ENCODE peak calls at places on chromosomes 6 and 20, in four cellular contexts. One of them, this sample, is unnamed.

GRCh38 chr6:70241991-70242420 is 60.9 kb downstream of the COL9A1 start:
- DNase-seq in HepG2: peak
- DNase-seq in SK-N-SH: no peak
- DNase-seq in K562: peak
- DNase-seq in this sample: no peak

GRCh38 chr6:76701610-76702009 is 629.1 kb upstream of the IMPG1 start:
- DNase-seq in HepG2: no peak
- DNase-seq in SK-N-SH: no peak
- DNase-seq in K562: no peak
- DNase-seq in this sample: no peak

GRCh38 chr6:116366740-116367275 is 3.9 kb upstream of the DSE start:
- DNase-seq in HepG2: no peak
- DNase-seq in SK-N-SH: no peak
- DNase-seq in K562: no peak
- DNase-seq in this sample: no peak

GRCh38 chr6:137827977-137828815 is 38.9 kb upstream of the TNFAIP3 start:
- DNase-seq in HepG2: no peak
- DNase-seq in SK-N-SH: no peak
- DNase-seq in K562: no peak
- DNase-seq in this sample: no peak

GRCh38 chr6:42429836-42430235 is 21.9 kb downstream of the TRERF1 start:
- DNase-seq in HepG2: no peak
- DNase-seq in SK-N-SH: no peak
- DNase-seq in K562: no peak
- DNase-seq in this sample: no peak

GRCh38 chr20:36540551-36541211 is 638 bp upstream of the MYL9 start:
- DNase-seq in HepG2: no peak
- DNase-seq in SK-N-SH: no peak
- DNase-seq in K562: no peak
- DNase-seq in this sample: no peak

GRCh38 chr6:13354331-13355042 is 26.1 kb upstream of the TBC1D7 start:
- DNase-seq in HepG2: no peak
- DNase-seq in SK-N-SH: no peak
- DNase-seq in K562: peak
- DNase-seq in this sample: no peak

GRCh38 chr20:63394069-63394468 is 32.9 kb upstream of the CHRNA4 start:
- DNase-seq in HepG2: no peak
- DNase-seq in SK-N-SH: no peak
- DNase-seq in K562: no peak
- DNase-seq in this sample: no peak

GRCh38 chr6:167769408-167770190 is 57.1 kb upstream of the AFDN start:
- DNase-seq in HepG2: no peak
- DNase-seq in SK-N-SH: no peak
- DNase-seq in K562: no peak
- DNase-seq in this sample: no peak

GRCh38 chr6:75922226-75922625 is 150.2 kb downstream of the IMPG1 start:
- DNase-seq in HepG2: no peak
- DNase-seq in SK-N-SH: no peak
- DNase-seq in K562: no peak
- DNase-seq in this sample: no peak

GRCh38 chr20:25340380-25340779 is 50.3 kb downstream of the ABHD12 start:
- DNase-seq in HepG2: no peak
- DNase-seq in SK-N-SH: no peak
- DNase-seq in K562: no peak
- DNase-seq in this sample: no peak

GRCh38 chr6:149403534-149403933 is 3.5 kb downstream of the SUMO4 start:
- DNase-seq in HepG2: no peak
- DNase-seq in SK-N-SH: no peak
- DNase-seq in K562: no peak
- DNase-seq in this sample: no peak

GRCh38 chr6:109513571-109514071 is 30.6 kb upstream of the ZBTB24 start:
- DNase-seq in HepG2: no peak
- DNase-seq in SK-N-SH: no peak
- DNase-seq in K562: no peak
- DNase-seq in this sample: no peak

GRCh38 chr6:56890683-56891429 is 64.1 kb upstream of the BEND6 start:
- DNase-seq in HepG2: no peak
- DNase-seq in SK-N-SH: no peak
- DNase-seq in K562: peak
- DNase-seq in this sample: no peak

GRCh38 chr6:133814235-133814634 is 74.7 kb upstream of the TCF21 start:
- DNase-seq in HepG2: no peak
- DNase-seq in SK-N-SH: no peak
- DNase-seq in K562: no peak
- DNase-seq in this sample: no peak

GRCh38 chr6:83051386-83052172 is 14.1 kb downstream of the UBE3D start:
- DNase-seq in HepG2: no peak
- DNase-seq in SK-N-SH: no peak
- DNase-seq in K562: no peak
- DNase-seq in this sample: no peak

GRCh38 chr6:35213824-35214756 is at the start of gene SCUBE3:
- DNase-seq in HepG2: no peak
- DNase-seq in SK-N-SH: peak
- DNase-seq in K562: peak
- DNase-seq in this sample: no peak

GRCh38 chr20:59663513-59663890 is 59.2 kb downstream of the PHACTR3 start:
- DNase-seq in HepG2: no peak
- DNase-seq in SK-N-SH: no peak
- DNase-seq in K562: no peak
- DNase-seq in this sample: no peak

GRCh38 chr6:110629153-110629552 is 152.7 kb upstream of the SLC22A16 start:
- DNase-seq in HepG2: no peak
- DNase-seq in SK-N-SH: no peak
- DNase-seq in K562: no peak
- DNase-seq in this sample: no peak

GRCh38 chr6:69005194-69005593 is 370.1 kb downstream of the ADGRB3 start:
- DNase-seq in HepG2: no peak
- DNase-seq in SK-N-SH: no peak
- DNase-seq in K562: no peak
- DNase-seq in this sample: no peak

GRCh38 chr20:20413801-20414200 is 45.9 kb downstream of the INSM1 start:
- DNase-seq in HepG2: no peak
- DNase-seq in SK-N-SH: no peak
- DNase-seq in K562: no peak
- DNase-seq in this sample: no peak

GRCh38 chr6:14276667-14277404 is 159.3 kb downstream of the CD83 start:
- DNase-seq in HepG2: no peak
- DNase-seq in SK-N-SH: no peak
- DNase-seq in K562: no peak
- DNase-seq in this sample: no peak

GRCh38 chr20:33796263-33796906 is 14.8 kb upstream of the CHMP4B start:
- DNase-seq in HepG2: no peak
- DNase-seq in SK-N-SH: no peak
- DNase-seq in K562: no peak
- DNase-seq in this sample: peak

GRCh38 chr6:33732819-33733218 is 13.9 kb downstream of the IP6K3 start:
- DNase-seq in HepG2: no peak
- DNase-seq in SK-N-SH: no peak
- DNase-seq in K562: no peak
- DNase-seq in this sample: no peak

GRCh38 chr20:36248836-36249235 is 12.6 kb downstream of the AAR2 start:
- DNase-seq in HepG2: no peak
- DNase-seq in SK-N-SH: no peak
- DNase-seq in K562: no peak
- DNase-seq in this sample: no peak

GRCh38 chr6:25428758-25429317 is 149.7 kb downstream of the CARMIL1 start:
- DNase-seq in HepG2: no peak
- DNase-seq in SK-N-SH: no peak
- DNase-seq in K562: no peak
- DNase-seq in this sample: no peak

GRCh38 chr6:111989743-111990142 is 64.2 kb upstream of the CCN6 start:
- DNase-seq in HepG2: no peak
- DNase-seq in SK-N-SH: no peak
- DNase-seq in K562: no peak
- DNase-seq in this sample: no peak

GRCh38 chr6:27139753-27140522 is 107.6 kb upstream of the PRSS16 start:
- DNase-seq in HepG2: no peak
- DNase-seq in SK-N-SH: no peak
- DNase-seq in K562: peak
- DNase-seq in this sample: no peak

GRCh38 chr6:162621246-162621645 is 106.3 kb downstream of the PRKN start:
- DNase-seq in HepG2: peak
- DNase-seq in SK-N-SH: peak
- DNase-seq in K562: no peak
- DNase-seq in this sample: peak

GRCh38 chr6:36302227-36302976 is 32.5 kb downstream of the PNPLA1 start:
- DNase-seq in HepG2: peak
- DNase-seq in SK-N-SH: peak
- DNase-seq in K562: peak
- DNase-seq in this sample: peak

GRCh38 chr6:148517518-148517917 is 174.9 kb downstream of the SASH1 start:
- DNase-seq in HepG2: no peak
- DNase-seq in SK-N-SH: no peak
- DNase-seq in K562: no peak
- DNase-seq in this sample: no peak

GRCh38 chr6:44216677-44217331 is at the start of gene MYMX:
- DNase-seq in HepG2: no peak
- DNase-seq in SK-N-SH: no peak
- DNase-seq in K562: no peak
- DNase-seq in this sample: no peak

GRCh38 chr20:52269327-52269726 is 77.7 kb upstream of the ZFP64 start:
- DNase-seq in HepG2: no peak
- DNase-seq in SK-N-SH: peak
- DNase-seq in K562: no peak
- DNase-seq in this sample: no peak

GRCh38 chr20:18057106-18057993 is at the start of gene OVOL2:
- DNase-seq in HepG2: no peak
- DNase-seq in SK-N-SH: peak
- DNase-seq in K562: peak
- DNase-seq in this sample: peak

GRCh38 chr20:584375-585301 is 25.5 kb downstream of the TCF15 start:
- DNase-seq in HepG2: peak
- DNase-seq in SK-N-SH: no peak
- DNase-seq in K562: no peak
- DNase-seq in this sample: peak
- H2AFZ ChIP-seq in HepG2: no peak
- H2AFZ ChIP-seq in SK-N-SH: no peak
- H2AFZ ChIP-seq in K562: peak
- H2AFZ ChIP-seq in this sample: no peak

DNA sequence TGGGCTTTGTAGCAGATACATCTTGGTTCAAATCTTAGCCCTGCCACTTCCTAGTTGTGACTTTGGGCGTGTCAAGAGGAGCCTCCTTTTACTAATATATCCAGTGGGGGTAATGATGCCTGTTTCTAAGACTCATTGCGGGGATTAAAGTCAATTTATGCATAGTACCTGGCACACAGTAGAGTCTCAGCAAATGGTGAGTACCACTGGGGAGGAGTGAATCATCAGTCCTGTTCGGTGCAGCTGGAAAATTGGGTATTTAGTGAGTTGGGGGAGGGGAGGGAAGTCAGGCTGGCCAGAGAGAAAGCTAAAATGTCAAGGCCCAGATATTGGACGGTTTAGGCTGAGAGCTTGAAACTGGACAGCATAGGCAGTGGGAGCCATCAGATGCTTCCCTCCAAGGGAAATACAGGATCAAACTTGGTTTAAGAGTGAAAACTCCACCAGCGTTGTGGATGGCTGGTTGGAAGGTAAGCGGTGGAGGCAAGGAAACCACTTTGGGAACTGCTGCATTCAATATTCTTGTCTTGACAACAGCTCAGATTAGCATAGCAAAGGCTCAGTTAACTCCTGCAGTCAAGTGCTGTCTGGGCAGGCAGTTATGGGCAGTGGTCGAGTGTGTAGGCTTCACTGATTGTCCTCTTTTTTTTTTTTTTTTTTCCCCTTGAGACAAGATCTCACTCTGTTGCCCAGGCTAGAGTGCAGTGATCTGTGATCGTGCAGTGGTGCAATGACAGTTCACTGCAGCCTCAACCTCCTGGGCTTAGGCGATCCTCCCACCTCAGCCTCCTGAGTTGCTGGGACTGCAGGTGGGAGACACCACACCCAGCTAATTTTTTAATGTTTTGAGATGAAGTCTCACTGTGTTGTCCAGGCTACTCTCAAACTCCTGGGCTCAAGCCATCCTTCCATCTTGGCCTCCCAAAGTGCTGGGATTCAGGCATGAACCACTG is 12.9 kb downstream of the PPP1R16B start:
- DNase-seq in HepG2: no peak
- DNase-seq in SK-N-SH: no peak
- DNase-seq in K562: no peak
- DNase-seq in this sample: no peak
- TF ChIP-seq ELF1 in HepG2: no peak
- TF ChIP-seq ELF1 in SK-N-SH: no peak
- TF ChIP-seq ELF1 in K562: no peak
- TF ChIP-seq ELF1 in this sample: no peak

GRCh38 chr20:48898210-48898609 is 23.3 kb upstream of the ARFGEF2 start:
- DNase-seq in HepG2: no peak
- DNase-seq in SK-N-SH: no peak
- DNase-seq in K562: no peak
- DNase-seq in this sample: no peak
- H2AFZ ChIP-seq in HepG2: no peak
- H2AFZ ChIP-seq in SK-N-SH: no peak
- H2AFZ ChIP-seq in K562: no peak
- H2AFZ ChIP-seq in this sample: no peak

DNA sequence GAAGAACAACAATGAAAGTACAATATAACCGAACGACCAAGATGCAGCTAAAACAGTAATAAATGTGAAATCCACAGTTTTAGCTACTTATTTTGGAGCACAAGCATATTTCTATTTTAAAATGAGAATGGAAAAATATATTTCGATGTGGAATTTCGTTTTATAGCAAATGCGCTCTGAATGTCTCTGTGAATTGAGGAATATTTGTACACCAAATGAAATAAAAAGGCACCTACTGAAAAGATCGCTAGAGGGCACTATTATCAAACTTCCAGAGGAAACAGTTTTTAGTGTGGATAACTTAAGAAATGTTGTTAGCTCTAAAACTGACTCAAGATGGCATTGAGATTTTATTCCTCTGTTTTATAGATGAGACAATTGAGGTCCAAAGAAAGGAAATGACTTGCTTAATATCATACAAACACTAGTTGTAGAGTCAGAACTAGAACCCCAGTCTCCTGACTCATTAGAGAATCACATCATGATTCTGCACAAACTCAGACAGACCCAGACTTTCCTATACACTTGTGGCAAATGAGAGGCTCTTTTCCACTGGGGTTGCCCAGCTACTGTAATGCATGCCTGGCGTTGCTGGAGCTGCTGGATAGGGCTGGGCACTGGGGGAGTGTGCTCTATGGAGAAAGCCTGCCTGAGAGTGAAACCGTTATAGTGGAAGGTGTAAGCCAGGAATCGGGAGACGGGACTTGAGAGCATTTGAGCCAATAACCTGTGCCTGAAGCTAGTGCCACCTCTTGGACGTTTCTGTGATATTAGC is 51.9 kb downstream of the GCLC start:
- DNase-seq in HepG2: peak
- DNase-seq in SK-N-SH: peak
- DNase-seq in K562: peak
- DNase-seq in this sample: peak
- TF ChIP-seq ELF1 in HepG2: no peak
- TF ChIP-seq ELF1 in SK-N-SH: no peak
- TF ChIP-seq ELF1 in K562: no peak
- TF ChIP-seq ELF1 in this sample: no peak

This sample was measured in HCT116.